ENCODE peak calls at places on chromosomes 3 and 15, in six cellular contexts. One of them, this sample, is unnamed.

GRCh38 chr3:183816681-183817080 is 8.7 kb downstream of the MAP6D1 start:
- DNase-seq in heart right ventricle: no peak
- DNase-seq in nephron progenitor cell: no peak
- DNase-seq in psoas muscle: no peak
- DNase-seq in WTC11: no peak
- DNase-seq in cardiac muscle cell: no peak
- DNase-seq in this sample: no peak

GRCh38 chr3:17057316-17057715 is 172.6 kb downstream of the PLCL2 start:
- DNase-seq in heart right ventricle: no peak
- DNase-seq in nephron progenitor cell: no peak
- DNase-seq in psoas muscle: no peak
- DNase-seq in WTC11: no peak
- DNase-seq in cardiac muscle cell: no peak
- DNase-seq in this sample: no peak

GRCh38 chr3:187292631-187293513 is 1.3 kb upstream of the MASP1 start:
- DNase-seq in heart right ventricle: peak; percentile 18
- DNase-seq in nephron progenitor cell: no peak
- DNase-seq in psoas muscle: no peak
- DNase-seq in WTC11: no peak
- DNase-seq in cardiac muscle cell: no peak
- DNase-seq in this sample: no peak

GRCh38 chr3:59364471-59364870 is 314.6 kb upstream of the CFAP20DC start:
- DNase-seq in heart right ventricle: no peak
- DNase-seq in nephron progenitor cell: no peak
- DNase-seq in psoas muscle: no peak
- DNase-seq in WTC11: no peak
- DNase-seq in cardiac muscle cell: no peak
- DNase-seq in this sample: no peak

GRCh38 chr15:85592148-85592547 is 202.6 kb downstream of the KLHL25 start:
- DNase-seq in heart right ventricle: no peak
- DNase-seq in nephron progenitor cell: no peak
- DNase-seq in psoas muscle: no peak
- DNase-seq in WTC11: no peak
- DNase-seq in cardiac muscle cell: no peak
- DNase-seq in this sample: no peak

GRCh38 chr3:160935413-160936095 is 169.6 kb downstream of the B3GALNT1 start:
- DNase-seq in heart right ventricle: no peak
- DNase-seq in nephron progenitor cell: no peak
- DNase-seq in psoas muscle: no peak
- DNase-seq in WTC11: no peak
- DNase-seq in cardiac muscle cell: no peak
- DNase-seq in this sample: no peak

GRCh38 chr15:101112336-101113113 is 139.3 kb downstream of the CHSY1 start:
- DNase-seq in heart right ventricle: no peak
- DNase-seq in nephron progenitor cell: no peak
- DNase-seq in psoas muscle: no peak
- DNase-seq in WTC11: no peak
- DNase-seq in cardiac muscle cell: no peak
- DNase-seq in this sample: no peak

GRCh38 chr15:67515090-67515489 is 5.8 kb upstream of the C15orf61 start:
- DNase-seq in heart right ventricle: no peak
- DNase-seq in nephron progenitor cell: no peak
- DNase-seq in psoas muscle: no peak
- DNase-seq in WTC11: no peak
- DNase-seq in cardiac muscle cell: no peak
- DNase-seq in this sample: no peak

GRCh38 chr3:53168175-53168923 is 7.3 kb downstream of the PRKCD start:
- DNase-seq in heart right ventricle: peak; percentile 34
- DNase-seq in nephron progenitor cell: no peak
- DNase-seq in psoas muscle: no peak
- DNase-seq in WTC11: peak; percentile 29
- DNase-seq in cardiac muscle cell: no peak
- DNase-seq in this sample: no peak

GRCh38 chr15:52331490-52332240 is 36.1 kb upstream of the MYO5C start:
- DNase-seq in heart right ventricle: no peak
- DNase-seq in nephron progenitor cell: no peak
- DNase-seq in psoas muscle: no peak
- DNase-seq in WTC11: no peak
- DNase-seq in cardiac muscle cell: peak; percentile 28
- DNase-seq in this sample: no peak

GRCh38 chr3:50189274-50189673 is 2.1 kb upstream of the GNAT1 start:
- DNase-seq in heart right ventricle: peak; percentile 64
- DNase-seq in nephron progenitor cell: peak; percentile 68
- DNase-seq in psoas muscle: peak; percentile 70
- DNase-seq in WTC11: peak; percentile 80
- DNase-seq in cardiac muscle cell: peak; percentile 91
- DNase-seq in this sample: peak; percentile 58

GRCh38 chr3:174223611-174224010 is 635.5 kb upstream of the NAALADL2 start:
- DNase-seq in heart right ventricle: no peak
- DNase-seq in nephron progenitor cell: no peak
- DNase-seq in psoas muscle: no peak
- DNase-seq in WTC11: no peak
- DNase-seq in cardiac muscle cell: no peak
- DNase-seq in this sample: no peak

GRCh38 chr3:119236756-119237155 is 3.9 kb downstream of the B4GALT4 start:
- DNase-seq in heart right ventricle: no peak
- DNase-seq in nephron progenitor cell: no peak
- DNase-seq in psoas muscle: no peak
- DNase-seq in WTC11: no peak
- DNase-seq in cardiac muscle cell: no peak
- DNase-seq in this sample: no peak

GRCh38 chr15:27541581-27541980 is 557.5 kb downstream of the OCA2 start:
- DNase-seq in heart right ventricle: no peak
- DNase-seq in nephron progenitor cell: no peak
- DNase-seq in psoas muscle: no peak
- DNase-seq in WTC11: no peak
- DNase-seq in cardiac muscle cell: no peak
- DNase-seq in this sample: no peak

GRCh38 chr3:29333520-29333919 is 52.6 kb downstream of the RBMS3 start:
- DNase-seq in heart right ventricle: no peak
- DNase-seq in nephron progenitor cell: no peak
- DNase-seq in psoas muscle: no peak
- DNase-seq in WTC11: no peak
- DNase-seq in cardiac muscle cell: no peak
- DNase-seq in this sample: no peak

GRCh38 chr3:113660901-113661300 is 35.5 kb downstream of the USF3 start:
- DNase-seq in heart right ventricle: no peak
- DNase-seq in nephron progenitor cell: no peak
- DNase-seq in psoas muscle: peak; percentile 23
- DNase-seq in WTC11: no peak
- DNase-seq in cardiac muscle cell: no peak
- DNase-seq in this sample: no peak

GRCh38 chr3:54574906-54575305 is 353.0 kb downstream of the LRTM1 start:
- DNase-seq in heart right ventricle: no peak
- DNase-seq in nephron progenitor cell: no peak
- DNase-seq in psoas muscle: no peak
- DNase-seq in WTC11: no peak
- DNase-seq in cardiac muscle cell: no peak
- DNase-seq in this sample: no peak

GRCh38 chr3:28576590-28577220 is 228.1 kb upstream of the AZI2 start:
- DNase-seq in heart right ventricle: no peak
- DNase-seq in nephron progenitor cell: peak; percentile 2
- DNase-seq in psoas muscle: no peak
- DNase-seq in WTC11: no peak
- DNase-seq in cardiac muscle cell: no peak
- DNase-seq in this sample: no peak

GRCh38 chr15:71841563-71841962 is 31.2 kb downstream of the NR2E3 start:
- DNase-seq in heart right ventricle: no peak
- DNase-seq in nephron progenitor cell: no peak
- DNase-seq in psoas muscle: no peak
- DNase-seq in WTC11: no peak
- DNase-seq in cardiac muscle cell: no peak
- DNase-seq in this sample: no peak
- TF ChIP-seq CTCF in heart right ventricle: no peak
- TF ChIP-seq CTCF in nephron progenitor cell: no peak
- TF ChIP-seq CTCF in psoas muscle: no peak
- TF ChIP-seq CTCF in WTC11: no peak
- TF ChIP-seq CTCF in cardiac muscle cell: no peak
- TF ChIP-seq CTCF in this sample: peak; percentile 26

GRCh38 chr3:194640829-194641228 is 7.6 kb upstream of the TMEM44 start:
- DNase-seq in heart right ventricle: no peak
- DNase-seq in nephron progenitor cell: peak; percentile 37
- DNase-seq in psoas muscle: no peak
- DNase-seq in WTC11: peak; percentile 40
- DNase-seq in cardiac muscle cell: no peak
- DNase-seq in this sample: no peak
- TF ChIP-seq CTCF in heart right ventricle: no peak
- TF ChIP-seq CTCF in nephron progenitor cell: peak; percentile 37
- TF ChIP-seq CTCF in psoas muscle: peak; percentile 4
- TF ChIP-seq CTCF in WTC11: no peak
- TF ChIP-seq CTCF in cardiac muscle cell: peak; percentile 48
- TF ChIP-seq CTCF in this sample: peak; percentile 55

GRCh38 chr3:189144645-189145044 is 27.1 kb upstream of the TPRG1 start:
- DNase-seq in heart right ventricle: no peak
- DNase-seq in nephron progenitor cell: no peak
- DNase-seq in psoas muscle: no peak
- DNase-seq in WTC11: no peak
- DNase-seq in cardiac muscle cell: no peak
- DNase-seq in this sample: no peak
- TF ChIP-seq CTCF in heart right ventricle: peak; percentile 9
- TF ChIP-seq CTCF in nephron progenitor cell: no peak
- TF ChIP-seq CTCF in psoas muscle: peak; percentile 21
- TF ChIP-seq CTCF in WTC11: no peak
- TF ChIP-seq CTCF in cardiac muscle cell: peak; percentile 29
- TF ChIP-seq CTCF in this sample: no peak

DNA sequence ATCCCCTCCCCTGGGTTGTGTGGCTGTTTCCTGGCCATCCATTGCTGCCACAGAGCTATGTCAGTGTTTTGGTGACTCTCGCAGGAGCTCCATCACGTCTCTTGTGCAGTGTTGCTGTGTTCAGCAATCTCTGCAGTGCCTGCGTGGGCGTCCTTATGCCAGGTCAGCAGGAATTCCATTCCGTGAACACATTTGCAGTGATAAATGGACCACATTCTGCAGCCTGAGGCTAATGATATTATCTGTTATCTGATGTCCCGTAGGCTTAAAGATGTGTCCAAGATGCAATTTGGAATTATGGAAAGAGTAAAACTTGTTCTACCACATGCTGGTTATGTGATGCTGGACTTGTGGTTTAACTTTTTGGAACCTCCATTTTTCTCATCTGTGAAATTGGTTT is 25.5 kb upstream of the COL6A6 start:
- DNase-seq in heart right ventricle: no peak
- DNase-seq in nephron progenitor cell: no peak
- DNase-seq in psoas muscle: no peak
- DNase-seq in WTC11: no peak
- DNase-seq in cardiac muscle cell: no peak
- DNase-seq in this sample: no peak
- TF ChIP-seq CTCF in heart right ventricle: no peak
- TF ChIP-seq CTCF in nephron progenitor cell: no peak
- TF ChIP-seq CTCF in psoas muscle: no peak
- TF ChIP-seq CTCF in WTC11: no peak
- TF ChIP-seq CTCF in cardiac muscle cell: no peak
- TF ChIP-seq CTCF in this sample: no peak

GRCh38 chr3:115986555-115987207 is 363.4 kb downstream of the GAP43 start:
- DNase-seq in heart right ventricle: no peak
- DNase-seq in nephron progenitor cell: no peak
- DNase-seq in psoas muscle: no peak
- DNase-seq in WTC11: peak; percentile 17
- DNase-seq in cardiac muscle cell: no peak
- DNase-seq in this sample: no peak
- TF ChIP-seq CTCF in heart right ventricle: no peak
- TF ChIP-seq CTCF in nephron progenitor cell: no peak
- TF ChIP-seq CTCF in psoas muscle: peak; percentile 19
- TF ChIP-seq CTCF in WTC11: peak; percentile 33
- TF ChIP-seq CTCF in cardiac muscle cell: peak; percentile 32
- TF ChIP-seq CTCF in this sample: peak; percentile 35

GRCh38 chr15:57762302-57762701 is 55.8 kb downstream of the POLR2M start:
- DNase-seq in heart right ventricle: no peak
- DNase-seq in nephron progenitor cell: no peak
- DNase-seq in psoas muscle: no peak
- DNase-seq in WTC11: peak; percentile 28
- DNase-seq in cardiac muscle cell: no peak
- DNase-seq in this sample: no peak
- TF ChIP-seq CTCF in heart right ventricle: no peak
- TF ChIP-seq CTCF in nephron progenitor cell: no peak
- TF ChIP-seq CTCF in psoas muscle: no peak
- TF ChIP-seq CTCF in WTC11: peak; percentile 22
- TF ChIP-seq CTCF in cardiac muscle cell: no peak
- TF ChIP-seq CTCF in this sample: peak; percentile 17

GRCh38 chr15:80787238-80787805 is 8.2 kb downstream of the CEMIP start:
- DNase-seq in heart right ventricle: no peak
- DNase-seq in nephron progenitor cell: no peak
- DNase-seq in psoas muscle: no peak
- DNase-seq in WTC11: peak; percentile 23
- DNase-seq in cardiac muscle cell: no peak
- DNase-seq in this sample: no peak
- TF ChIP-seq CTCF in heart right ventricle: no peak
- TF ChIP-seq CTCF in nephron progenitor cell: no peak
- TF ChIP-seq CTCF in psoas muscle: no peak
- TF ChIP-seq CTCF in WTC11: no peak
- TF ChIP-seq CTCF in cardiac muscle cell: peak; percentile 7
- TF ChIP-seq CTCF in this sample: no peak